ENCODE peak calls at places on chromosomes 11 and 22, in seven cellular contexts. U is midbrain; Q is effector memory CD4-positive, alpha-beta T cell; T is GM12865; D is M059J; B is activated CD4-positive, alpha-beta T cell treated with anti-CD3 and anti-CD28 coated beads, Interleukin-2, amount 50 U/mL, for 24 hours; W is RCC 7860. I is an unnamed sample.

GRCh38 chr11:126808851-126809250 is 191.7 kb downstream of the KIRREL3 start:
- DNase-seq in Q (no peak), U (peak), B (no peak), T (no peak), D (peak), W (no peak), I (no peak)

GRCh38 chr11:66488957-66489356 is 8.7 kb downstream of the DPP3 start:
- DNase-seq in Q (no peak), B (no peak), U (no peak), D (no peak), T (no peak), W (no peak), I (no peak)

GRCh38 chr11:67631427-67631826 is 1.7 kb upstream of the NUDT8 start:
- DNase-seq in D (no peak), B (no peak), T (no peak), W (no peak), U (no peak), Q (no peak), I (no peak)

GRCh38 chr11:65225284-65226102 is 36.3 kb upstream of the POLA2 start:
- DNase-seq in B (peak), T (peak), W (no peak), D (peak), U (peak), Q (peak), I (peak)

GRCh38 chr11:65625628-65626342 is 10.2 kb downstream of the PCNX3 start:
- DNase-seq in U (peak), W (no peak), T (peak), B (no peak), Q (peak), D (no peak), I (no peak)

GRCh38 chr22:32204856-32205722 is at the start of gene RFPL2:
- DNase-seq in D (no peak), W (no peak), Q (no peak), T (no peak), U (peak), B (peak), I (no peak)

GRCh38 chr11:4605057-4605456 is 3.0 kb downstream of the TRIM68 start:
- DNase-seq in W (no peak), D (no peak), Q (no peak), T (no peak), B (no peak), U (no peak), I (no peak)

GRCh38 chr11:59182457-59183151 is 10.7 kb downstream of the DTX4 start:
- DNase-seq in D (no peak), T (peak), U (no peak), B (no peak), W (no peak), Q (no peak), I (no peak)

GRCh38 chr11:60987577-60988277 is 16.2 kb downstream of the CD6 start:
- DNase-seq in B (peak), T (no peak), U (no peak), Q (peak), D (no peak), W (no peak), I (no peak)

GRCh38 chr11:11948242-11948947 is 60.0 kb downstream of the DKK3 start:
- DNase-seq in D (no peak), T (no peak), Q (no peak), U (no peak), B (no peak), W (no peak), I (no peak)

GRCh38 chr11:90803366-90803765 is 580.5 kb upstream of the CHORDC1 start:
- DNase-seq in W (peak), B (no peak), T (no peak), U (no peak), Q (no peak), D (no peak), I (no peak)

GRCh38 chr22:26852176-26852575 is 194.8 kb downstream of the MIAT start:
- DNase-seq in W (no peak), U (no peak), T (no peak), D (no peak), Q (no peak), B (no peak), I (no peak)

GRCh38 chr22:41762980-41763779 is 37.3 kb upstream of the CCDC134 start:
- DNase-seq in U (no peak), B (no peak), D (no peak), W (no peak), Q (no peak), T (peak), I (no peak)

I was measured in AG04450.